ENCODE peak calls at places on chromosomes 11 and 22, in eight cellular contexts. Y is activated T-cell treated with anti-CD3 and anti-CD28 coated beads, Interleukin-2, amount 50 U/mL, for 72 hours; F is stimulated activated CD4-positive, alpha-beta T cell treated with anti-CD3 and anti-CD28 coated beads, Interleukin-12 subunit alpha, Interleukin-12 subunit beta, amount 100 ng/mL, for 4 hours; L is stimulated activated effector memory CD8-positive, alpha-beta T cell treated with anti-CD3 and anti-CD28 coated beads, Interleukin-12 subunit alpha, Interleukin-12 subunit beta, amount 100 ng/mL, for 72 hours; Z is brain pericyte; J is sigmoid colon; D is EH; B is astrocyte of the cerebellum. C is an unnamed sample.

GRCh38 chr11:2693271-2693833 is 6.4 kb downstream of the KCNQ1OT1 start:
- DNase-seq in L (no peak), Z (no peak), Y (no peak), D (no peak), B (no peak), J (peak; percentile 48), F (no peak), C (no peak)

GRCh38 chr22:49599691-49600451 is 227.8 kb downstream of the BRD1 start:
- DNase-seq in B (no peak), D (no peak), Z (no peak), L (no peak), Y (no peak), F (no peak), J (peak; percentile 48), C (no peak)

GRCh38 chr11:125170001-125170405 is 5.5 kb downstream of the PKNOX2 start:
- DNase-seq in L (no peak), F (no peak), D (no peak), Z (no peak), Y (no peak), J (peak; percentile 67), B (no peak), C (no peak)

GRCh38 chr11:83350187-83350586 is 64.0 kb upstream of the CCDC90B start:
- DNase-seq in L (no peak), J (no peak), D (no peak), B (no peak), F (no peak), Z (no peak), Y (no peak), C (no peak)

GRCh38 chr11:69498614-69499175 is 17.2 kb downstream of the LINC01488 start:
- DNase-seq in D (no peak), Y (no peak), L (no peak), Z (no peak), F (no peak), J (peak; percentile 34), B (no peak), C (no peak)

GRCh38 chr11:27722945-27723344 is 22.7 kb upstream of the BDNF start:
- DNase-seq in F (no peak), J (no peak), B (no peak), Z (no peak), Y (no peak), D (peak; percentile 48), L (no peak), C (no peak)

GRCh38 chr11:69913591-69914285 is 94.5 kb upstream of the FGF3 start:
- DNase-seq in F (no peak), L (no peak), Y (no peak), J (peak; percentile 36), D (no peak), B (no peak), Z (no peak), C (no peak)

GRCh38 chr11:25211635-25212251 is 714.9 kb downstream of the LUZP2 start:
- DNase-seq in Z (no peak), L (no peak), D (no peak), B (peak; percentile 18), Y (no peak), J (no peak), F (no peak), C (no peak)

GRCh38 chr11:96173424-96173823 is 169.6 kb downstream of the MAML2 start:
- DNase-seq in Z (no peak), F (no peak), J (no peak), L (no peak), Y (no peak), D (no peak), B (no peak), C (no peak)

GRCh38 chr22:19419464-19420178 is 11.9 kb downstream of the HIRA start:
- DNase-seq in F (peak; percentile 23), L (no peak), B (no peak), J (no peak), D (no peak), Z (no peak), Y (peak; percentile 59), C (peak; percentile 15)

GRCh38 chr11:69451289-69451688 is 30.2 kb upstream of the LINC01488 start:
- DNase-seq in Z (no peak), Y (no peak), D (no peak), J (no peak), B (no peak), L (no peak), F (no peak), C (no peak)

GRCh38 chr22:50314455-50315288 is 7.2 kb upstream of the PLXNB2 start:
- DNase-seq in J (no peak), B (no peak), F (peak; percentile 72), Y (peak; percentile 85), Z (no peak), L (peak; percentile 58), D (no peak), C (no peak)

C was measured in HAP-1.